ENCODE peak calls at places on chromosome X, in six cellular contexts. E, R, N, C, T and I are unnamed samples.

GRCh38 chrX:109327271-109327670 is 154.6 kb downstream of the GUCY2F start:
- DNase-seq in C (no peak), E (no peak), R (no peak), N (no peak), T (no peak), I (no peak)

GRCh38 chrX:35150052-35150451 is 207.5 kb downstream of the FAM47B start:
- DNase-seq in E (no peak), R (no peak), T (no peak), C (no peak), N (no peak), I (no peak)

GRCh38 chrX:48045410-48046311 is 25.8 kb downstream of the ZNF630 start:
- DNase-seq in N (peak; percentile 44), E (no peak), C (peak; percentile 7), T (no peak), R (no peak), I (no peak)

GRCh38 chrX:3807906-3808305 is 94.5 kb upstream of the PRKX start:
- DNase-seq in E (no peak), C (no peak), N (no peak), T (no peak), R (no peak), I (no peak)

GRCh38 chrX:36957425-36958328 is 50.5 kb upstream of the FAM47C start:
- DNase-seq in E (no peak), N (no peak), C (no peak), R (peak; percentile 36), T (no peak), I (no peak)

GRCh38 chrX:115330498-115331138 is 41.1 kb downstream of the LUZP4 start:
- DNase-seq in N (peak; percentile 44), T (peak; percentile 41), R (peak; percentile 67), C (peak; percentile 36), E (no peak), I (peak; percentile 42)

GRCh38 chrX:7154040-7154597 is 6.2 kb upstream of the PUDP start:
- DNase-seq in C (no peak), T (no peak), N (no peak), R (no peak), E (no peak), I (no peak)

GRCh38 chrX:71251456-71251973 is 2.4 kb downstream of the ZMYM3 start:
- DNase-seq in R (no peak), T (no peak), C (no peak), E (no peak), N (no peak), I (no peak)

GRCh38 chrX:87968118-87968517 is 450.5 kb downstream of the KLHL4 start:
- DNase-seq in C (no peak), N (no peak), E (no peak), R (no peak), T (no peak), I (no peak)

GRCh38 chrX:118554511-118554910 is 58.9 kb downstream of the DOCK11 start:
- DNase-seq in R (no peak), E (no peak), N (no peak), T (no peak), C (no peak), I (no peak)

GRCh38 chrX:153537526-153538295 is 20.3 kb downstream of the ATP2B3 start:
- DNase-seq in E (no peak), T (no peak), N (no peak), C (no peak), R (peak; percentile 55), I (no peak)

GRCh38 chrX:119606508-119607389 is 525 bp upstream of the NKRF start:
- DNase-seq in R (no peak), T (no peak), E (no peak), N (peak; percentile 79), C (no peak), I (peak; percentile 84)

GRCh38 chrX:110745288-110745687 is 50.3 kb downstream of the CHRDL1 start:
- DNase-seq in E (no peak), T (no peak), C (no peak), N (no peak), R (no peak), I (no peak)

GRCh38 chrX:106203315-106203714 is 35.2 kb downstream of the PWWP3B start:
- DNase-seq in C (peak; percentile 0), T (no peak), R (no peak), N (no peak), E (no peak), I (no peak)

GRCh38 chrX:106481341-106481740 is 130.4 kb upstream of the RADX start:
- DNase-seq in R (peak; percentile 33), C (peak; percentile 50), T (peak; percentile 11), E (no peak), N (peak; percentile 46), I (peak; percentile 41)

GRCh38 chrX:133796282-133796681 is 189.1 kb downstream of the GPC3 start:
- DNase-seq in C (no peak), N (no peak), R (no peak), T (no peak), E (no peak), I (no peak)

GRCh38 chrX:21870494-21870893 is 14.7 kb downstream of the YY2 start:
- DNase-seq in N (no peak), R (no peak), C (no peak), E (no peak), T (no peak), I (no peak)

GRCh38 chrX:106022238-106022637 is 16.3 kb downstream of the SERPINA7 start:
- DNase-seq in T (no peak), R (no peak), N (no peak), C (no peak), E (no peak), I (no peak)

GRCh38 chrX:107677909-107678308 is 49.6 kb downstream of the PRPS1 start:
- DNase-seq in N (no peak), E (no peak), R (no peak), C (no peak), T (no peak), I (no peak)

GRCh38 chrX:107574054-107574683 is 54.1 kb upstream of the PRPS1 start:
- DNase-seq in R (no peak), N (no peak), E (no peak), C (peak; percentile 79), T (no peak), I (no peak)

GRCh38 chrX:99142745-99143144 is 1267.3 kb downstream of the PCDH19 start:
- DNase-seq in R (no peak), T (no peak), E (no peak), N (no peak), C (no peak), I (no peak)

GRCh38 chrX:23857409-23857808 is 50.3 kb downstream of the APOO start:
- DNase-seq in R (no peak), E (no peak), C (peak; percentile 16), N (no peak), T (no peak), I (no peak)

GRCh38 chrX:71053217-71053621 is 14.9 kb downstream of the SNX12 start:
- DNase-seq in N (no peak), E (peak; percentile 60), R (no peak), C (no peak), T (no peak), I (no peak)

GRCh38 chrX:41067721-41068120 is 17.5 kb upstream of the USP9X start:
- DNase-seq in E (no peak), N (no peak), C (no peak), R (no peak), T (no peak), I (no peak)

GRCh38 chrX:100926453-100926852 is 2.3 kb downstream of the XKRX start:
- DNase-seq in N (no peak), C (no peak), T (no peak), E (no peak), R (no peak), I (no peak)

GRCh38 chrX:87710580-87710979 is 193.0 kb downstream of the KLHL4 start:
- DNase-seq in R (no peak), N (no peak), C (no peak), E (no peak), T (no peak), I (no peak)

GRCh38 chrX:108666101-108666500 is 70.3 kb downstream of the IRS4 start:
- DNase-seq in N (no peak), E (no peak), T (no peak), R (no peak), C (no peak), I (no peak)

DNA sequence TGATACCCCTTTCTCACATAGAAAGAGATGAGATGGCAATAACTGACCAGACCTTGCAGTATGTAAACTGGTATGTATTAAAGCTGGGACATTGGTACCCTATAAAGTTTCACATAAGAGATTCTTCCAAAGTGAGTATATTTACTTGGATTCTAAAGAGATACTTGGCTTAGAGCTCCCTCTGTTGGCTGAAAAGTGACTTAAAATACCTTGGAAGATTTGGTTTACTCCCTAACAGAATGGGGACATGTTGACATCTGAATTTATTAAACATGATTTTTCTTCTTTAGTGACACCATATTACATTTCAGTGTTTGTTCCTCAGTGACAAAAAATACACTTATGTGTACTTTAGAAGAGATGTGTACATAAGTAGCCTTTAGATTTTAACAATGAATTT is 47.9 kb upstream of the RGN start:
- DNase-seq in N (peak; percentile 51), C (peak; percentile 53), E (no peak), T (peak; percentile 39), R (peak; percentile 41), I (peak; percentile 33)
- TF ChIP-seq SIN3A in N (no peak), C (no peak), E (no peak), T (no peak), R (no peak), I (no peak)

GRCh38 chrX:139739138-139739537 is 31.2 kb upstream of the MCF2 start:
- DNase-seq in N (no peak), R (no peak), T (no peak), E (no peak), C (no peak), I (no peak)

GRCh38 chrX:139734996-139735395 is 27.0 kb upstream of the MCF2 start:
- DNase-seq in T (no peak), R (no peak), C (no peak), E (no peak), N (no peak), I (no peak)

DNA sequence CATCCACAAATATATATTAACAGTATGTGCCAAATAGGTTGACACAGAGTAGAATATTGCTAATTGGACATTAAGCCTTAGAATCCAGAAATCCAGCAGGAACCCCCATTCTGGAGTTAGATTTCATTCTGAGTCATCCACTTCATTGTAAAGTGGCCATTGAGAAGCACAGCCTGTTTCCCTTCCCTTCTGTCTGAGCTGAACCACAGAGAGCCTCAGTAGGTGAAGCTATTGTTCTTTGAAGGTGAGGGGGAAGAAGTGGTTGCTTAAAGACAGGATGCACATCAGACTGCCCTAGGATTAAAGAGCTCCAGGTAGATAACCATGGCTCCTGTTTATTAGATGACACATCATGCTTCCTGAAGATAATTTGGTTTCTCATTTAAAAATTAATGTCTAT is 30.6 kb upstream of the MCF2 start:
- DNase-seq in C (no peak), R (no peak), N (no peak), E (no peak), T (no peak), I (no peak)
- TF ChIP-seq SIN3A in C (no peak), R (no peak), N (no peak), E (no peak), T (no peak), I (no peak)

GRCh38 chrX:74422029-74422352 is 698 bp downstream of the SLC16A2 start:
- DNase-seq in N (no peak), C (no peak), R (peak; percentile 34), T (no peak), E (no peak), I (no peak)
- TF ChIP-seq SIN3A in N (no peak), C (no peak), R (no peak), T (no peak), E (no peak), I (no peak)

DNA sequence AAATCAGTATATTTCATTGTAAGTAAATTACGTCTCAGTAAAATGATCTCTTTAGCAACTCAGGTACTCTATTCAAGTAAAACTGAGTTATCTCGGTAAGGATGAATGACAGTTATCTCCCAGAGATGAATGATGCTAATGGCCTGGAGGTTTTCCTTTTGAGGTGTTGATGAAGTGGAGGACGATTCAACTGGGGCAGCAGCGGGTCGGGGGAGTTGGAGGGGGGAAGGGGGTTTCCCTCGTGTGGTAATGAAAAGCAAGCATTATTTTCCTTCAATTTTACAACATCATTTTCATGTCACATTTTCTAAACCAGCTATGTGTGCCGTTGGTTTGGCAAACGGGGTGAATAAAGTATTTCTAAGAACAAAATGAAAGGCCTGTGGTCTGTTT is 92.4 kb upstream of the ATXN3L start:
- DNase-seq in C (no peak), N (no peak), R (no peak), T (no peak), E (no peak), I (no peak)
- TF ChIP-seq SIN3A in C (no peak), N (no peak), R (no peak), T (no peak), E (no peak), I (no peak)